ENCODE peak calls at places on chromosomes 5 and 9, in eight cellular contexts. E is COR-L47; X is ELR; U is mucosa of descending colon; D is sciatic nerve; R is retina; Q is stimulated activated naive CD8-positive, alpha-beta T cell treated with anti-CD3 and anti-CD28 coated beads, Interleukin-15, Interleukin-2, amounts not matched to agents 100 U/mL and 50 U/mL, for 24 hours; J is T-helper 2 cell. M is an unnamed sample.

GRCh38 chr9:32955655-32956478 is 45.6 kb downstream of the APTX start:
- DNase-seq in Q (no peak), D (no peak), J (no peak), U (no peak), E (no peak), R (peak; percentile 49), X (no peak), M (no peak)

GRCh38 chr5:163571755-163572154 is 66.3 kb downstream of the MAT2B start:
- DNase-seq in E (no peak), U (peak; percentile 12), Q (no peak), R (no peak), D (no peak), X (peak; percentile 90), J (no peak), M (no peak)

GRCh38 chr9:133119461-133120342 is 1.3 kb downstream of the RALGDS start:
- DNase-seq in E (no peak), D (no peak), X (no peak), R (peak; percentile 82), Q (no peak), J (no peak), U (no peak), M (no peak)

GRCh38 chr9:129472651-129473102 is 148.2 kb downstream of the C9orf50 start:
- DNase-seq in Q (no peak), J (no peak), U (no peak), E (no peak), D (no peak), R (no peak), X (no peak), M (no peak)

GRCh38 chr5:150622157-150622556 is 18.3 kb upstream of the SYNPO start:
- DNase-seq in R (no peak), X (no peak), D (no peak), J (no peak), E (peak; percentile 57), U (no peak), Q (no peak), M (no peak)

GRCh38 chr9:68732405-68733020 is 27.5 kb downstream of the PIP5K1B start:
- DNase-seq in E (no peak), Q (no peak), J (no peak), U (no peak), X (no peak), D (no peak), R (no peak), M (no peak)

GRCh38 chr9:131642496-131643083 is 97.3 kb downstream of the PRRT1B start:
- DNase-seq in U (no peak), D (no peak), J (no peak), X (no peak), E (no peak), R (no peak), Q (peak; percentile 52), M (no peak)

GRCh38 chr9:86406366-86406765 is 52.2 kb upstream of the TUT7 start:
- DNase-seq in Q (no peak), U (no peak), R (no peak), E (no peak), J (no peak), X (peak; percentile 69), D (no peak), M (no peak)

GRCh38 chr5:1330146-1330846 is 14.6 kb downstream of the CLPTM1L start:
- DNase-seq in U (peak; percentile 62), Q (no peak), J (no peak), R (no peak), E (no peak), D (no peak), X (no peak), M (no peak)

GRCh38 chr9:21682376-21682775 is 120.1 kb upstream of the MTAP start:
- DNase-seq in J (no peak), E (no peak), U (no peak), Q (no peak), R (no peak), X (no peak), D (no peak), M (no peak)

GRCh38 chr5:151480384-151480783 is 33.0 kb downstream of the SLC36A1 start:
- DNase-seq in D (no peak), J (no peak), X (no peak), R (no peak), U (no peak), Q (no peak), E (no peak), M (no peak)

GRCh38 chr9:132804576-132805295 is 73.3 kb downstream of the AK8 start:
- DNase-seq in E (peak; percentile 45), J (no peak), X (no peak), U (peak; percentile 66), Q (no peak), R (peak; percentile 94), D (peak; percentile 38), M (no peak)

GRCh38 chr5:33212439-33212838 is 228.3 kb upstream of the TARS1 start:
- DNase-seq in R (no peak), U (no peak), X (no peak), J (no peak), E (no peak), Q (no peak), D (no peak), M (no peak)

GRCh38 chr9:128552153-128552743 is at the start of gene SPTAN1:
- DNase-seq in E (peak; percentile 88), D (peak; percentile 96), U (peak; percentile 90), X (peak; percentile 95), J (peak; percentile 95), R (peak; percentile 93), Q (peak; percentile 97), M (peak; percentile 93)

GRCh38 chr5:22649076-22649475 is 204.1 kb downstream of the CDH12 start:
- DNase-seq in X (no peak), U (no peak), R (no peak), J (no peak), D (no peak), E (peak; percentile 76), Q (no peak), M (no peak)

GRCh38 chr5:43802119-43802518 is 199.1 kb downstream of the NNT start:
- DNase-seq in E (no peak), U (no peak), X (peak; percentile 10), Q (no peak), D (no peak), R (no peak), J (no peak), M (no peak)

GRCh38 chr5:40734986-40735385 is 20.8 kb downstream of the TTC33 start:
- DNase-seq in E (no peak), Q (no peak), U (no peak), X (peak; percentile 77), D (no peak), J (no peak), R (no peak), M (no peak)

GRCh38 chr5:31918739-31919138 is 255.4 kb downstream of the GOLPH3 start:
- DNase-seq in R (peak; percentile 82), U (no peak), E (no peak), X (no peak), D (no peak), Q (no peak), J (no peak), M (no peak)

GRCh38 chr9:77011973-77012817 is 7.3 kb upstream of the FOXB2 start:
- DNase-seq in R (peak; percentile 94), D (no peak), U (peak; percentile 80), E (no peak), X (peak; percentile 52), J (peak; percentile 47), Q (peak; percentile 79), M (peak; percentile 22)

GRCh38 chr9:19485193-19485592 is 76.4 kb downstream of the ACER2 start:
- DNase-seq in X (no peak), D (no peak), J (no peak), Q (no peak), R (no peak), E (peak; percentile 41), U (no peak), M (no peak)

GRCh38 chr5:51986733-51987132 is 603.5 kb downstream of the ISL1 start:
- DNase-seq in E (no peak), D (no peak), X (no peak), Q (no peak), R (no peak), J (no peak), U (no peak), M (no peak)

GRCh38 chr9:113011911-113012381 is at the start of gene ZNF883:
- DNase-seq in J (peak; percentile 3), U (peak; percentile 58), X (peak; percentile 64), R (peak; percentile 88), E (peak; percentile 63), D (peak; percentile 60), Q (peak; percentile 24), M (no peak)

GRCh38 chr9:93656426-93657222 is 80.2 kb downstream of the PHF2 start:
- DNase-seq in D (peak; percentile 47), U (no peak), R (no peak), Q (no peak), J (peak; percentile 1), E (no peak), X (no peak), M (no peak)

GRCh38 chr5:18010053-18010452 is 375.8 kb downstream of the TAF11L14 start:
- DNase-seq in Q (no peak), D (no peak), J (no peak), R (no peak), E (no peak), U (no peak), X (no peak), M (no peak)

GRCh38 chr9:126122901-126123616 is 203.6 kb upstream of the MVB12B start:
- DNase-seq in R (no peak), X (no peak), J (no peak), U (no peak), E (no peak), Q (no peak), D (peak; percentile 19), M (no peak)

GRCh38 chr5:96785271-96785670 is 22.5 kb downstream of the ERAP1 start:
- DNase-seq in E (no peak), Q (no peak), J (no peak), R (no peak), X (no peak), U (no peak), D (no peak), M (no peak)

GRCh38 chr5:32170303-32171170 is 3.6 kb downstream of the GOLPH3 start:
- DNase-seq in D (no peak), U (no peak), E (peak; percentile 1), J (no peak), Q (no peak), X (peak; percentile 61), R (no peak), M (no peak)

GRCh38 chr5:32712463-32713395 is 1.6 kb downstream of the NPR3 start:
- DNase-seq in R (peak; percentile 57), E (no peak), D (no peak), U (no peak), J (no peak), X (peak; percentile 45), Q (peak; percentile 17), M (no peak)

GRCh38 chr5:167899490-167899889 is 392.0 kb upstream of the WWC1 start:
- DNase-seq in E (no peak), D (no peak), Q (no peak), X (peak; percentile 21), R (peak; percentile 65), U (no peak), J (no peak), M (no peak)

GRCh38 chr9:76926324-76926731 is 20.4 kb upstream of the PRUNE2 start:
- DNase-seq in U (no peak), D (no peak), R (no peak), J (no peak), E (no peak), Q (no peak), X (peak; percentile 87), M (no peak)

GRCh38 chr9:122218070-122218884 is 10.5 kb downstream of the LHX6 start:
- DNase-seq in Q (no peak), U (no peak), R (no peak), J (no peak), X (peak; percentile 32), E (no peak), D (no peak), M (no peak)